ENCODE peak calls at places on chromosomes 1 and 21, in ten cellular contexts. J is bronchial epithelial cell, M is GM10248, H is AG04450, Z is WTC11, U is uterus, W is NB4, D is ascending aorta, Q is esophagus muscularis mucosa, N is RWPE1. K is an unnamed sample.

GRCh38 chr1:171188388-171189266 is 3.5 kb downstream of the FMO2 start:
- DNase-seq in J (peak), M (peak), H (peak), Z (peak), U (peak), W (peak), D (no peak), Q (no peak), N (peak), K (peak)

GRCh38 chr1:84960371-84960770 is 36.5 kb downstream of the MCOLN2 start:
- DNase-seq in J (peak), M (no peak), H (peak), Z (no peak), U (no peak), W (no peak), D (no peak), Q (peak), N (no peak), K (no peak)

GRCh38 chr1:103074224-103074623 is 34.1 kb downstream of the COL11A1 start:
- DNase-seq in J (no peak), M (no peak), H (no peak), Z (no peak), U (no peak), W (no peak), D (no peak), Q (no peak), N (no peak), K (no peak)

GRCh38 chr1:113178522-113178921 is 105.5 kb downstream of the LRIG2 start:
- DNase-seq in J (no peak), M (no peak), H (no peak), Z (no peak), U (no peak), W (no peak), D (no peak), Q (no peak), N (no peak), K (no peak)

GRCh38 chr1:118159578-118159977 is 25.4 kb downstream of the SPAG17 start:
- DNase-seq in J (no peak), M (no peak), H (no peak), Z (no peak), U (no peak), W (no peak), D (no peak), Q (no peak), N (no peak), K (no peak)

GRCh38 chr21:42124081-42124480 is 53.0 kb downstream of the UMODL1 start:
- DNase-seq in J (no peak), M (no peak), H (no peak), Z (no peak), U (no peak), W (no peak), D (no peak), Q (no peak), N (no peak), K (no peak)

GRCh38 chr1:219477861-219478260 is 135.0 kb downstream of the ZC3H11B start:
- DNase-seq in J (no peak), M (no peak), H (no peak), Z (no peak), U (no peak), W (no peak), D (no peak), Q (no peak), N (no peak), K (no peak)

GRCh38 chr1:32336963-32337675 is 1.1 kb upstream of the MARCKSL1 start:
- DNase-seq in J (peak), M (peak), H (no peak), Z (no peak), U (peak), W (peak), D (no peak), Q (no peak), N (no peak), K (no peak)

GRCh38 chr1:11518791-11519628 is 40.1 kb downstream of the DISP3 start:
- DNase-seq in J (no peak), M (no peak), H (no peak), Z (peak), U (no peak), W (no peak), D (no peak), Q (no peak), N (no peak), K (no peak)

GRCh38 chr1:20426923-20427322 is 59.1 kb downstream of the CAMK2N1 start:
- DNase-seq in J (peak), M (no peak), H (peak), Z (no peak), U (no peak), W (peak), D (no peak), Q (no peak), N (peak), K (no peak)

GRCh38 chr1:213082778-213083445 is 31.9 kb downstream of the RPS6KC1 start:
- DNase-seq in J (peak), M (no peak), H (no peak), Z (no peak), U (no peak), W (no peak), D (no peak), Q (no peak), N (peak), K (no peak)

GRCh38 chr1:205797122-205797521 is 15.9 kb downstream of the SLC41A1 start:
- DNase-seq in J (no peak), M (no peak), H (no peak), Z (no peak), U (no peak), W (no peak), D (no peak), Q (no peak), N (no peak), K (no peak)

GRCh38 chr21:43819511-43820405 is 30.4 kb downstream of the RRP1 start:
- DNase-seq in J (no peak), M (no peak), H (no peak), Z (no peak), U (no peak), W (no peak), D (no peak), Q (no peak), N (no peak), K (no peak)

GRCh38 chr1:8439015-8439702 is 121.2 kb downstream of the SLC45A1 start:
- DNase-seq in J (peak), M (peak), H (peak), Z (peak), U (peak), W (peak), D (peak), Q (peak), N (peak), K (peak)

GRCh38 chr1:29964718-29965533 is 728.6 kb downstream of the PTPRU start:
- DNase-seq in J (no peak), M (no peak), H (no peak), Z (no peak), U (no peak), W (no peak), D (no peak), Q (no peak), N (no peak), K (no peak)

GRCh38 chr1:244074559-244075171 is 23.6 kb downstream of the ZBTB18 start:
- DNase-seq in J (no peak), M (peak), H (no peak), Z (no peak), U (no peak), W (no peak), D (no peak), Q (no peak), N (no peak), K (no peak)

GRCh38 chr1:223844521-223844961 is 1.2 kb downstream of the TP53BP2 start:
- DNase-seq in J (peak), M (no peak), H (no peak), Z (no peak), U (no peak), W (no peak), D (no peak), Q (no peak), N (no peak), K (no peak)

GRCh38 chr1:194807530-194808220 is 1621.3 kb upstream of the B3GALT2 start:
- DNase-seq in J (no peak), M (no peak), H (no peak), Z (no peak), U (no peak), W (no peak), D (no peak), Q (no peak), N (no peak), K (no peak)

GRCh38 chr1:162023547-162024501 is at the start of gene OLFML2B:
- DNase-seq in J (peak), M (peak), H (peak), Z (peak), U (peak), W (peak), D (no peak), Q (no peak), N (peak), K (peak)
- TF ChIP-seq CTCF in J (peak), M (no peak), H (peak), Z (no peak), U (peak), W (no peak), D (peak), Q (no peak), N (peak), K (no peak)

GRCh38 chr1:110612060-110612745 is 6.0 kb upstream of the KCNA2 start:
- DNase-seq in J (peak), M (no peak), H (no peak), Z (no peak), U (no peak), W (no peak), D (no peak), Q (no peak), N (no peak), K (no peak)
- TF ChIP-seq CTCF in J (no peak), M (no peak), H (no peak), Z (no peak), U (no peak), W (no peak), D (no peak), Q (no peak), N (no peak), K (no peak)

GRCh38 chr1:183946309-183946591 is 91.3 kb downstream of the COLGALT2 start:
- DNase-seq in J (no peak), M (no peak), H (no peak), Z (no peak), U (no peak), W (no peak), D (no peak), Q (no peak), N (no peak), K (no peak)

GRCh38 chr1:183945432-183946308 is 91.9 kb downstream of the COLGALT2 start:
- DNase-seq in J (no peak), M (no peak), H (no peak), Z (peak), U (no peak), W (peak), D (no peak), Q (no peak), N (no peak), K (no peak)

GRCh38 chr1:183942933-183943693 is 94.4 kb downstream of the COLGALT2 start:
- DNase-seq in J (peak), M (no peak), H (peak), Z (no peak), U (no peak), W (peak), D (no peak), Q (no peak), N (peak), K (peak)
- TF ChIP-seq CTCF in J (no peak), M (no peak), H (peak), Z (no peak), U (no peak), W (no peak), D (no peak), Q (no peak), N (no peak), K (no peak)

GRCh38 chr1:147515046-147515869 is 26.0 kb upstream of the BCL9 start:
- DNase-seq in J (peak), M (no peak), H (no peak), Z (no peak), U (no peak), W (peak), D (no peak), Q (no peak), N (peak), K (no peak)
- TF ChIP-seq CTCF in J (peak), M (no peak), H (no peak), Z (no peak), U (peak), W (no peak), D (no peak), Q (no peak), N (peak), K (no peak)

GRCh38 chr1:114668784-114669561 is 876 bp downstream of the DENND2C start:
- DNase-seq in J (peak), M (no peak), H (no peak), Z (no peak), U (no peak), W (peak), D (no peak), Q (no peak), N (peak), K (no peak)

GRCh38 chr1:114670083-114671010 is 498 bp upstream of the DENND2C start:
- DNase-seq in J (peak), M (peak), H (peak), Z (peak), U (peak), W (peak), D (peak), Q (peak), N (peak), K (peak)

GRCh38 chr1:114669562-114670082 is at the start of gene DENND2C:
- DNase-seq in J (no peak), M (no peak), H (no peak), Z (peak), U (no peak), W (peak), D (no peak), Q (no peak), N (no peak), K (no peak)

GRCh38 chr1:114671939-114672275 is 2.1 kb upstream of the DENND2C start:
- DNase-seq in J (peak), M (no peak), H (no peak), Z (no peak), U (no peak), W (no peak), D (no peak), Q (no peak), N (no peak), K (no peak)

DNA sequence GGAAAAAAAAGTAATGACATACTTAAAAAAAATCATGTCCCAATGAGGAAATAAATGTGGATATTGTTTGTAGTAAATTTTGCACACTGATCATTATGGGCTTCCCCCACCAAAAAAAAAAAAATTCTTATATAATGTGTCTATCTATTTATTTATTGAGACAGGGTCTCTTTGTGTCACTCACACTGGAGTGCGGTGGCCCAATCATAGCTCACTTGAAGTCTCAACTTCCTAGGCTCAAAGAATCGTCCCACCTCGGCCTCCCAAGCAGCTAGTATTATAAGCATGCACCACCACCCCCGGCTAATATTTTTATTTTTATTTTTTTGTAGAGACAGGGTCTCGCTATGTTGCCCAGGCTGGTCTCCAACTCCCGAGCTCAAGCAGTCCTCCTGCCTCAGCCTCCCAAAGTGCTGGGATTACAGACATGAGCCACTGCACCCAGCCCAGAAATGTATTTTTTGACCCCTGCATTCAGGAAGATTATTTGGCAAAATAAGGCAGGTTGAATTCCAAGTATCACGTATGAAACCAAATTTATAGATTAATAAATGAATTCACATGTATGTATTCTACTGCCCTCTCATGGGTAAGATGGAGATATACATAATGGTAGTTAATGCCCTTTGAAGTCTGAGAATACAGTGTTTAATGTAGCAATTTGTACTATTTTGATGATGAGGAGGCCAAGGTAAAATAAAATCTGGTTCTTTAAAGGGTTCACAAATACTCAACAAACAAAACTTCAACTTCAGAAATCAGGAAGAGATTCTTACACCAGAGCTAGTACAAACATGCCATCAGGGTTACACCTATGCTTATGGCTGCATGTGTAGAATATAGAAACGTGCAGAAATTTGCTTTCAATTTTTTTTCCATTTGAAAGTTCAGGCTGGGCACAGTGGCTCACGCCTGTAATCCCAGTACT is 1.4 kb upstream of the DENND2C start:
- DNase-seq in J (peak), M (peak), H (no peak), Z (no peak), U (no peak), W (no peak), D (no peak), Q (no peak), N (peak), K (no peak)
- TF ChIP-seq CTCF in J (no peak), M (peak), H (peak), Z (no peak), U (no peak), W (no peak), D (no peak), Q (no peak), N (peak), K (no peak)